ENCODE peak calls at places on chromosomes 5 and 9, in seven cellular contexts. One of them, this sample, is unnamed.

GRCh38 chr5:95392593-95393182 is 1.5 kb downstream of the FAM81B start:
- DNase-seq in type B pancreatic cell: no peak
- DNase-seq in nephron progenitor cell: no peak
- DNase-seq in Calu3: peak
- DNase-seq in astrocyte: peak
- DNase-seq in endodermal cell: no peak
- DNase-seq in pancreas: no peak
- DNase-seq in this sample: no peak

GRCh38 chr9:132776268-132776667 is 101.8 kb downstream of the AK8 start:
- DNase-seq in Calu3: no peak
- DNase-seq in nephron progenitor cell: no peak
- DNase-seq in astrocyte: no peak
- DNase-seq in type B pancreatic cell: peak
- DNase-seq in pancreas: no peak
- DNase-seq in endodermal cell: peak
- DNase-seq in this sample: no peak

GRCh38 chr5:170632266-170632984 is 128.6 kb downstream of the KCNIP1 start:
- DNase-seq in nephron progenitor cell: peak
- DNase-seq in astrocyte: no peak
- DNase-seq in endodermal cell: peak
- DNase-seq in type B pancreatic cell: no peak
- DNase-seq in pancreas: no peak
- DNase-seq in Calu3: no peak
- DNase-seq in this sample: no peak

GRCh38 chr5:96896806-96897205 is 20.5 kb downstream of the ERAP2 start:
- DNase-seq in type B pancreatic cell: no peak
- DNase-seq in astrocyte: no peak
- DNase-seq in endodermal cell: no peak
- DNase-seq in nephron progenitor cell: no peak
- DNase-seq in pancreas: no peak
- DNase-seq in Calu3: no peak
- DNase-seq in this sample: peak

GRCh38 chr9:34405719-34406118 is 29.0 kb upstream of the MYORG start:
- DNase-seq in type B pancreatic cell: no peak
- DNase-seq in nephron progenitor cell: no peak
- DNase-seq in pancreas: no peak
- DNase-seq in Calu3: no peak
- DNase-seq in endodermal cell: no peak
- DNase-seq in astrocyte: peak
- DNase-seq in this sample: no peak

GRCh38 chr5:31193591-31194457 is at the start of gene CDH6:
- DNase-seq in Calu3: peak
- DNase-seq in endodermal cell: peak
- DNase-seq in nephron progenitor cell: peak
- DNase-seq in type B pancreatic cell: no peak
- DNase-seq in astrocyte: peak
- DNase-seq in pancreas: peak
- DNase-seq in this sample: no peak

GRCh38 chr9:111236337-111236736 is 93.7 kb downstream of the OR2K2 start:
- DNase-seq in pancreas: no peak
- DNase-seq in astrocyte: no peak
- DNase-seq in nephron progenitor cell: no peak
- DNase-seq in type B pancreatic cell: no peak
- DNase-seq in Calu3: no peak
- DNase-seq in endodermal cell: no peak
- DNase-seq in this sample: no peak

GRCh38 chr5:18850159-18850558 is 1137.8 kb downstream of the CDH18 start:
- DNase-seq in endodermal cell: no peak
- DNase-seq in type B pancreatic cell: no peak
- DNase-seq in astrocyte: no peak
- DNase-seq in pancreas: no peak
- DNase-seq in Calu3: no peak
- DNase-seq in nephron progenitor cell: no peak
- DNase-seq in this sample: no peak

GRCh38 chr5:168578006-168578405 is 1.2 kb downstream of the PANK3 start:
- DNase-seq in nephron progenitor cell: no peak
- DNase-seq in type B pancreatic cell: no peak
- DNase-seq in astrocyte: peak
- DNase-seq in Calu3: no peak
- DNase-seq in pancreas: no peak
- DNase-seq in endodermal cell: no peak
- DNase-seq in this sample: no peak

GRCh38 chr9:85994191-85994590 is 53.2 kb downstream of the NAA35 start:
- DNase-seq in type B pancreatic cell: no peak
- DNase-seq in endodermal cell: no peak
- DNase-seq in Calu3: no peak
- DNase-seq in pancreas: no peak
- DNase-seq in nephron progenitor cell: no peak
- DNase-seq in astrocyte: no peak
- DNase-seq in this sample: no peak

GRCh38 chr9:101530076-101530711 is 3.5 kb upstream of the RNF20 start:
- DNase-seq in nephron progenitor cell: peak
- DNase-seq in type B pancreatic cell: peak
- DNase-seq in pancreas: no peak
- DNase-seq in Calu3: peak
- DNase-seq in endodermal cell: peak
- DNase-seq in astrocyte: peak
- DNase-seq in this sample: peak

GRCh38 chr9:121424024-121424432 is 54.0 kb upstream of the STOM start:
- DNase-seq in Calu3: no peak
- DNase-seq in nephron progenitor cell: no peak
- DNase-seq in pancreas: no peak
- DNase-seq in astrocyte: no peak
- DNase-seq in endodermal cell: no peak
- DNase-seq in type B pancreatic cell: no peak
- DNase-seq in this sample: no peak

GRCh38 chr5:160118349-160119141 is 705 bp downstream of the PWWP2A start:
- DNase-seq in endodermal cell: peak
- DNase-seq in nephron progenitor cell: no peak
- DNase-seq in type B pancreatic cell: peak
- DNase-seq in pancreas: peak
- DNase-seq in astrocyte: no peak
- DNase-seq in Calu3: peak
- DNase-seq in this sample: peak

GRCh38 chr9:128233817-128234406 is 30.7 kb downstream of the DNM1 start:
- DNase-seq in Calu3: no peak
- DNase-seq in endodermal cell: no peak
- DNase-seq in pancreas: peak
- DNase-seq in type B pancreatic cell: no peak
- DNase-seq in astrocyte: no peak
- DNase-seq in nephron progenitor cell: no peak
- DNase-seq in this sample: no peak

GRCh38 chr9:127224178-127224882 is 40.2 kb upstream of the GARNL3 start:
- DNase-seq in astrocyte: peak
- DNase-seq in nephron progenitor cell: peak
- DNase-seq in endodermal cell: peak
- DNase-seq in pancreas: peak
- DNase-seq in type B pancreatic cell: peak
- DNase-seq in Calu3: peak
- DNase-seq in this sample: peak
- TF ChIP-seq CTCF in astrocyte: no peak
- TF ChIP-seq CTCF in nephron progenitor cell: no peak
- TF ChIP-seq CTCF in endodermal cell: peak
- TF ChIP-seq CTCF in pancreas: no peak
- TF ChIP-seq CTCF in type B pancreatic cell: peak
- TF ChIP-seq CTCF in Calu3: no peak
- TF ChIP-seq CTCF in this sample: no peak

GRCh38 chr9:83062653-83063527 is at the start of gene RASEF:
- DNase-seq in type B pancreatic cell: peak
- DNase-seq in pancreas: peak
- DNase-seq in astrocyte: peak
- DNase-seq in Calu3: peak
- DNase-seq in endodermal cell: peak
- DNase-seq in nephron progenitor cell: peak
- DNase-seq in this sample: no peak
- TF ChIP-seq CTCF in type B pancreatic cell: peak
- TF ChIP-seq CTCF in pancreas: no peak
- TF ChIP-seq CTCF in astrocyte: no peak
- TF ChIP-seq CTCF in Calu3: no peak
- TF ChIP-seq CTCF in endodermal cell: peak
- TF ChIP-seq CTCF in nephron progenitor cell: no peak
- TF ChIP-seq CTCF in this sample: no peak

DNA sequence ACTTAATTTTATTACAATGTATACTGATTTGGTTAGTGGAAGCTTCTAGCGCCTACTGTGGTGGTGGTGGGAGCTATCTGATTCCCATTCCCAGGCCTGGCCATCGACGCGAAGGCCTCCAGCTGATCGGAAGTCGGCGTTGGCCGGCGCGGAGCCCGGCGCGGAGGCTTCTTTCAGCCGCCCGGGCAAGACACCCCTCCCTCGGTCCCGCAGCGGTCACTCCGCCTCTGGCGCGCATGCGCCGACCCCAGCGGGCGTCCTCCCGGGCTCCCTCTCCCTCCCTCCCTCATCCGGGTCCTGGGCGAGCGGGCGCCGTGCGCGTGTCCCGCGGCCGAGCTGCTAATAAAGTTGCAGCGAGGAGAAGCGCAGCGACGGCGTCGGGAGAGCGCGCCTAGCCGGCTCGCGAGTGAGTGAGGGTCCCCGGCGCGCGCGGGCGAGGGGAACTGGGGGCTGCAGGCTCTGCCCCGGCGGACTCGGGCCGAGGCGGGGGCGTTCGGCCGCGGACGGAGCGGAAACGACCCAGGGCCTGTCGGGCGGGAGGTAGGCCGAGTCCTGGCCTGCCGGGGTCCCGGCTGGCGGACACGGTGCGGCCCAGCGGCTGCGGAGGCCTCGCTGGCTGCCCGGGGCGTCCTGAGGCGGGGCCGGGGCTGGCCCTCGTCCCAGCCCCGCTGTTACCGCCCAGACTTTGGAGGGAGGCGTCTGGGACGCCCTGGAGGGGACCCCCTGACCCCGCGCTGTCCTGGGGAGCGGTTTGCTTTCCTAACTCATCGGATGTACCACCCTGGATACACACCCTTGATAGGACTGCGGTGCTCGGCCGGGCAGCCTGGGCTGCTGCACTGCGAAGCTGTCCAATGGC is at the start of gene SMAD5:
- DNase-seq in Calu3: peak
- DNase-seq in type B pancreatic cell: peak
- DNase-seq in astrocyte: peak
- DNase-seq in endodermal cell: peak
- DNase-seq in nephron progenitor cell: peak
- DNase-seq in pancreas: peak
- DNase-seq in this sample: peak
- TF ChIP-seq CTCF in Calu3: no peak
- TF ChIP-seq CTCF in type B pancreatic cell: no peak
- TF ChIP-seq CTCF in astrocyte: no peak
- TF ChIP-seq CTCF in endodermal cell: no peak
- TF ChIP-seq CTCF in nephron progenitor cell: no peak
- TF ChIP-seq CTCF in pancreas: no peak
- TF ChIP-seq CTCF in this sample: no peak

DNA sequence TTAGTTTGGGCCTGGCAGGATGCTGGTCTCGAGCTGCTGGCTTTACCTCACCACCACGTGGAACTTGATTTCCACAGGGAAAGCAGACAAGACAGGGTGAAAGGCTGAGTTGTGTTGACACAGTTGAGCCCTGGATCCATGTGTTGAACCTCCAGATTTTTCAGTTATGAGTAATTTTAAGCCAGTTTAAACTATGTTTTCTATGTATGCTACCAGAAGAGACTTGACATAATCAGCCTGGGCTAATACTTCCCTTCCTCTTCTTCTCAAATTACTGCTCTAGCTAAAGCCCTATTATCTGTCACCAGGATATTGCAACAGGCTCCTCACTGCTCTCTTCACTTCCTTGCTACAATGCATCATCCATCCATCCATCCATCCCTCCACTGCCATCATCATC is 12.0 kb upstream of the PHYKPL start:
- DNase-seq in endodermal cell: no peak
- DNase-seq in type B pancreatic cell: no peak
- DNase-seq in nephron progenitor cell: no peak
- DNase-seq in Calu3: no peak
- DNase-seq in pancreas: peak
- DNase-seq in astrocyte: no peak
- DNase-seq in this sample: no peak
- TF ChIP-seq CTCF in endodermal cell: no peak
- TF ChIP-seq CTCF in type B pancreatic cell: no peak
- TF ChIP-seq CTCF in nephron progenitor cell: no peak
- TF ChIP-seq CTCF in Calu3: no peak
- TF ChIP-seq CTCF in pancreas: no peak
- TF ChIP-seq CTCF in astrocyte: no peak
- TF ChIP-seq CTCF in this sample: no peak

GRCh38 chr5:135846311-135846710 is 11.8 kb downstream of the SLC25A48 start:
- DNase-seq in pancreas: no peak
- DNase-seq in astrocyte: no peak
- DNase-seq in Calu3: no peak
- DNase-seq in endodermal cell: peak
- DNase-seq in type B pancreatic cell: no peak
- DNase-seq in nephron progenitor cell: no peak
- DNase-seq in this sample: no peak
- TF ChIP-seq CTCF in pancreas: no peak
- TF ChIP-seq CTCF in astrocyte: no peak
- TF ChIP-seq CTCF in Calu3: no peak
- TF ChIP-seq CTCF in endodermal cell: no peak
- TF ChIP-seq CTCF in type B pancreatic cell: no peak
- TF ChIP-seq CTCF in nephron progenitor cell: no peak
- TF ChIP-seq CTCF in this sample: no peak

GRCh38 chr5:77222722-77223121 is 12.2 kb downstream of the PDE8B start:
- DNase-seq in nephron progenitor cell: no peak
- DNase-seq in type B pancreatic cell: no peak
- DNase-seq in Calu3: no peak
- DNase-seq in pancreas: no peak
- DNase-seq in astrocyte: no peak
- DNase-seq in endodermal cell: no peak
- DNase-seq in this sample: no peak

GRCh38 chr5:77223653-77224052 is 13.2 kb downstream of the PDE8B start:
- DNase-seq in type B pancreatic cell: no peak
- DNase-seq in nephron progenitor cell: no peak
- DNase-seq in Calu3: no peak
- DNase-seq in astrocyte: no peak
- DNase-seq in endodermal cell: no peak
- DNase-seq in pancreas: no peak
- DNase-seq in this sample: no peak

GRCh38 chr5:77213601-77214000 is 3.1 kb downstream of the PDE8B start:
- DNase-seq in endodermal cell: no peak
- DNase-seq in Calu3: no peak
- DNase-seq in nephron progenitor cell: no peak
- DNase-seq in type B pancreatic cell: no peak
- DNase-seq in astrocyte: no peak
- DNase-seq in pancreas: no peak
- DNase-seq in this sample: no peak

GRCh38 chr5:77214151-77214550 is 3.7 kb downstream of the PDE8B start:
- DNase-seq in endodermal cell: no peak
- DNase-seq in astrocyte: no peak
- DNase-seq in pancreas: no peak
- DNase-seq in Calu3: no peak
- DNase-seq in nephron progenitor cell: no peak
- DNase-seq in type B pancreatic cell: no peak
- DNase-seq in this sample: no peak

DNA sequence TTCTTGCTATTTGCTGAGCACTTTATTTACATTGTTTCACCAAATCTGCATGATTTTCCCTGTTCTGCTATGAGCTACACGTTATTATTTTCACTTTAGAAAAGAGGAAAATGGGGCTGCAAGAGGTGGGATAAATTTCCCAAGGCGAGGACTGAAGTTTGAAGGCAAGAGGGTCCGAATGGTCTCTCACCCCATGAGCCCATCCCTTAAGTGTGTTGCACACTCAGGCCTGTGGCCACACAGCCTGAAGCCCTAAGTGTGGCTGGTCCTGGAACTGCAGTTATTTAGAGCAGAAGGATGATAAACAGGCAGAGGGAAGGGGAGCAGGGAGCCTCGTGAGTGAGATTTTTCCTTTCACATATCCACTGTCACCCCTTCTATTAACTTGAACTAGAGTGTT is 7.8 kb downstream of the PDE8B start:
- DNase-seq in Calu3: no peak
- DNase-seq in endodermal cell: no peak
- DNase-seq in nephron progenitor cell: no peak
- DNase-seq in pancreas: no peak
- DNase-seq in type B pancreatic cell: no peak
- DNase-seq in astrocyte: no peak
- DNase-seq in this sample: no peak
- TF ChIP-seq CTCF in Calu3: no peak
- TF ChIP-seq CTCF in endodermal cell: peak
- TF ChIP-seq CTCF in nephron progenitor cell: peak
- TF ChIP-seq CTCF in pancreas: no peak
- TF ChIP-seq CTCF in type B pancreatic cell: peak
- TF ChIP-seq CTCF in astrocyte: no peak
- TF ChIP-seq CTCF in this sample: no peak